ENCODE peak calls at places on chromosomes 2 and 18, in nine cellular contexts. S is A549, M is left lung, B is heart right ventricle, Y is fibroblast of pulmonary artery, Q is B cell, X is nephron progenitor cell, U is mucosa of descending colon, E is ovary. A is an unnamed sample.
A peak's percentile ranks its signal among the peaks of the same experiment; 100 is the strongest.

GRCh38 chr2:170713280-170714155 is 1.6 kb upstream of the SP5 start:
- DNase-seq in X (peak; percentile 51), U (peak; percentile 5), B (peak; percentile 15), Q (peak; percentile 38), M (peak; percentile 33), Y (no peak), E (no peak), S (no peak), A (peak; percentile 16)

GRCh38 chr2:53516650-53517049 is 251.0 kb upstream of the CHAC2 start:
- DNase-seq in U (no peak), S (no peak), B (no peak), E (no peak), Q (no peak), M (no peak), Y (no peak), X (no peak), A (no peak)

GRCh38 chr18:11902522-11903292 is 5.4 kb downstream of the MPPE1 start:
- DNase-seq in B (no peak), S (no peak), U (no peak), Q (no peak), X (no peak), Y (peak; percentile 16), E (no peak), M (no peak), A (no peak)

GRCh38 chr18:56000041-56000440 is 412.0 kb upstream of the TCF4 start:
- DNase-seq in U (no peak), M (no peak), Y (no peak), X (no peak), Q (no peak), E (no peak), B (no peak), S (no peak), A (no peak)

GRCh38 chr2:67446504-67446911 is 49.4 kb downstream of the ETAA1 start:
- DNase-seq in E (no peak), U (no peak), M (no peak), Q (no peak), S (no peak), Y (peak; percentile 29), B (no peak), X (no peak), A (no peak)

GRCh38 chr2:153819501-153819900 is 52.2 kb upstream of the GALNT13 start:
- DNase-seq in B (no peak), X (no peak), Y (no peak), U (no peak), Q (no peak), S (no peak), M (no peak), E (no peak), A (no peak)

GRCh38 chr2:59575191-59575590 is 978.3 kb downstream of the BCL11A start:
- DNase-seq in B (no peak), Y (no peak), E (no peak), S (no peak), U (no peak), Q (no peak), M (no peak), X (no peak), A (no peak)

GRCh38 chr18:47930086-47930843 is at the start of gene SMAD2:
- DNase-seq in B (peak; percentile 84), M (peak; percentile 89), U (peak; percentile 88), Y (peak; percentile 82), X (peak; percentile 79), Q (peak; percentile 66), E (peak; percentile 84), S (peak; percentile 15), A (peak; percentile 85)

GRCh38 chr18:71116535-71116934 is 827.7 kb downstream of the SOCS6 start:
- DNase-seq in U (no peak), Y (no peak), E (no peak), B (no peak), M (no peak), S (no peak), X (no peak), Q (no peak), A (no peak)

GRCh38 chr2:228283491-228284171 is 102.1 kb upstream of the SPHKAP start:
- DNase-seq in M (no peak), S (no peak), X (no peak), U (no peak), Q (no peak), E (no peak), B (no peak), Y (no peak), A (no peak)

GRCh38 chr18:11906181-11906580 is 1.9 kb downstream of the MPPE1 start:
- DNase-seq in Q (no peak), X (no peak), M (no peak), U (no peak), E (no peak), Y (no peak), B (no peak), S (no peak), A (no peak)

GRCh38 chr2:38065502-38066135 is 10.3 kb downstream of the CYP1B1 start:
- DNase-seq in E (no peak), Y (peak; percentile 36), U (no peak), Q (no peak), S (no peak), B (no peak), M (no peak), X (no peak), A (no peak)

GRCh38 chr2:136212426-136213378 is 94.8 kb upstream of the CXCR4 start:
- DNase-seq in E (no peak), Q (no peak), B (no peak), Y (no peak), X (no peak), S (no peak), U (no peak), M (no peak), A (no peak)

DNA sequence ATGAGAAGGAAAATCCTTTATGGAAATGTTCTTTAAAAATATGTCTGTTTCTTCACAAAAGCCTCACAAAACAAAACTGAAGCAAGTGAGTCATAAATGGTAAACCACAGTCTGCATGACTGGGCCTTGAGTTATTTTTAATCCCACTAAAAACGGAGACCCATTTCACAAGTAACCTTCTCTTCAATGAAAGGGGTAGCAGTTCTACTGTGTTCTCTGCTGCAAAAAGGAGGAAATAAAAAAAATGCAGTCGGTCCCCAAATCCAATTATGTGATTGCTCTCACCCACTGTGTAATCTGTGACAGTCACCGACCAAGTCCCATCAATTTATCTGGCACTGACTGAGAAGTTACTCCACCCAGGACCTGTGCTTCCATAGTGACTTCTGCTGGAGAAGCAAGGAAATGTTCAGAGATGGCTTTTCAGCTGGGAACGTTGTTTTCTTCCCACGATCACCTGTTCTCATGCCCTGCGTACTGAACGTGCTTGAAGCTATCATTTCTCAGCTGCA is 79.8 kb upstream of the TMEM200C start:
- DNase-seq in Y (peak; percentile 55), E (no peak), Q (no peak), U (no peak), B (no peak), X (no peak), S (no peak), M (no peak), A (no peak)
- TF ChIP-seq CTCF in Y (no peak), E (no peak), Q (no peak), U (no peak), B (no peak), X (no peak), S (no peak), M (no peak), A (no peak)

GRCh38 chr2:240559271-240559670 is 886 bp upstream of the DUSP28 start:
- DNase-seq in X (no peak), B (no peak), U (no peak), Q (no peak), M (no peak), S (no peak), Y (no peak), E (no peak), A (no peak)

GRCh38 chr2:240558229-240558885 is 569 bp upstream of the ANKMY1 start:
- DNase-seq in Q (peak; percentile 30), B (no peak), M (no peak), Y (no peak), S (no peak), U (no peak), X (no peak), E (no peak), A (peak; percentile 6)

GRCh38 chr2:240561325-240561971 is 1.3 kb downstream of the DUSP28 start:
- DNase-seq in S (no peak), X (no peak), M (peak; percentile 46), Q (no peak), E (no peak), B (no peak), U (no peak), Y (peak; percentile 63), A (no peak)

GRCh38 chr2:240560084-240560479 is at the start of gene DUSP28:
- DNase-seq in E (peak; percentile 90), U (peak; percentile 93), Q (peak; percentile 96), B (peak; percentile 93), Y (peak; percentile 88), M (peak; percentile 94), S (peak; percentile 82), X (peak; percentile 87), A (peak; percentile 81)

GRCh38 chr2:240560480-240561324 is 545 bp downstream of the DUSP28 start:
- DNase-seq in S (peak; percentile 74), Y (peak; percentile 98), U (peak; percentile 100), X (peak; percentile 100), B (peak; percentile 100), E (peak; percentile 100), Q (peak; percentile 93), M (peak; percentile 100), A (peak; percentile 99)
- TF ChIP-seq CTCF in S (no peak), Y (peak; percentile 21), U (no peak), X (no peak), B (peak; percentile 10), E (peak; percentile 42), Q (no peak), M (no peak), A (no peak)

GRCh38 chr18:75231053-75231406 is 20.4 kb downstream of the TSHZ1 start:
- DNase-seq in Q (no peak), S (no peak), Y (no peak), E (no peak), M (no peak), X (no peak), U (no peak), B (no peak), A (no peak)
- TF ChIP-seq CTCF in Q (no peak), S (no peak), Y (no peak), E (no peak), M (no peak), X (no peak), U (no peak), B (no peak), A (no peak)

GRCh38 chr2:234480337-234480736 is 16.5 kb downstream of the ARL4C start:
- DNase-seq in Q (no peak), U (no peak), E (no peak), B (no peak), X (no peak), S (no peak), Y (no peak), M (no peak), A (no peak)

GRCh38 chr2:234478121-234478858 is 18.6 kb downstream of the ARL4C start:
- DNase-seq in S (no peak), U (no peak), X (no peak), B (no peak), E (no peak), Y (no peak), M (no peak), Q (no peak), A (no peak)

GRCh38 chr2:234474654-234475053 is 22.2 kb downstream of the ARL4C start:
- DNase-seq in B (no peak), M (no peak), U (no peak), Q (no peak), S (no peak), Y (no peak), X (no peak), E (no peak), A (no peak)

GRCh38 chr2:234479465-234479864 is 17.4 kb downstream of the ARL4C start:
- DNase-seq in M (no peak), E (no peak), B (no peak), S (no peak), Y (no peak), X (no peak), U (no peak), Q (no peak), A (no peak)

GRCh38 chr2:234476766-234477165 is 20.1 kb downstream of the ARL4C start:
- DNase-seq in M (no peak), Y (no peak), X (no peak), B (no peak), S (no peak), Q (no peak), U (no peak), E (no peak), A (no peak)
- TF ChIP-seq CTCF in M (no peak), Y (no peak), X (no peak), B (no peak), S (no peak), Q (no peak), U (no peak), E (no peak), A (no peak)